ENCODE peak calls at places on chromosomes 5 and 9, in seven cellular contexts. S, U, B, T, P, A and Z are unnamed samples.

GRCh38 chr5:73363911-73364730 is 84.5 kb downstream of the FOXD1 start:
- DNase-seq in S (no peak), U (no peak), P (peak), T (no peak), B (no peak), A (no peak), Z (no peak)

GRCh38 chr9:91659529-91660294 is 236.1 kb upstream of the NFIL3 start:
- DNase-seq in T (peak), S (no peak), P (no peak), U (no peak), B (peak), A (peak), Z (peak)

GRCh38 chr9:92711146-92711545 is 41.2 kb upstream of the IPPK start:
- DNase-seq in U (no peak), P (no peak), A (no peak), T (no peak), S (no peak), B (no peak), Z (no peak)

GRCh38 chr9:18438300-18438925 is 35.5 kb upstream of the ADAMTSL1 start:
- DNase-seq in T (no peak), S (no peak), U (no peak), B (peak), P (no peak), A (peak), Z (peak)

GRCh38 chr9:880725-881124 is 39.2 kb downstream of the DMRT1 start:
- DNase-seq in A (no peak), B (no peak), U (no peak), P (no peak), S (no peak), T (no peak), Z (no peak)

GRCh38 chr9:72907421-72907820 is 45.4 kb downstream of the ALDH1A1 start:
- DNase-seq in T (no peak), P (no peak), A (no peak), B (no peak), U (no peak), S (no peak), Z (no peak)

GRCh38 chr5:56200856-56201638 is 32.1 kb downstream of the ANKRD55 start:
- DNase-seq in B (peak), A (peak), U (peak), P (peak), S (peak), T (peak), Z (peak)

GRCh38 chr5:96721351-96721970 is 59.3 kb downstream of the CAST start:
- DNase-seq in P (peak), S (no peak), T (no peak), U (no peak), A (no peak), B (no peak), Z (no peak)

GRCh38 chr9:97046228-97046627 is 7.3 kb upstream of the CTSV start:
- DNase-seq in B (no peak), A (peak), S (no peak), P (peak), U (peak), T (peak), Z (no peak)

GRCh38 chr5:177366528-177367322 is 9.0 kb downstream of the RGS14 start:
- DNase-seq in A (no peak), T (peak), P (peak), B (peak), S (no peak), U (peak), Z (peak)

GRCh38 chr5:10668697-10669096 is 92.3 kb downstream of the DAP start:
- DNase-seq in T (no peak), U (peak), S (no peak), P (peak), B (no peak), A (no peak), Z (no peak)

GRCh38 chr9:26723486-26723885 is 169.1 kb downstream of the CAAP1 start:
- DNase-seq in P (peak), S (no peak), U (peak), B (peak), T (no peak), A (no peak), Z (peak)

GRCh38 chr5:145027266-145027665 is 807.9 kb downstream of the PRELID2 start:
- DNase-seq in B (no peak), S (no peak), T (no peak), A (no peak), U (no peak), P (no peak), Z (peak)

GRCh38 chr5:125190232-125191051 is 444.0 kb upstream of the ZNF608 start:
- DNase-seq in U (no peak), S (no peak), P (peak), A (no peak), T (no peak), B (peak), Z (no peak)

GRCh38 chr5:72885824-72886223 is 69.4 kb downstream of the TNPO1 start:
- DNase-seq in A (no peak), S (no peak), B (no peak), U (no peak), T (no peak), P (no peak), Z (no peak)

GRCh38 chr5:8633706-8634105 is 764.8 kb downstream of the MTRR start:
- DNase-seq in U (no peak), P (peak), B (peak), T (no peak), S (no peak), A (no peak), Z (no peak)

GRCh38 chr9:108994695-108995094 is 18.6 kb downstream of the CTNNAL1 start:
- DNase-seq in P (peak), S (no peak), A (no peak), U (no peak), B (no peak), T (no peak), Z (no peak)

GRCh38 chr5:37722236-37723146 is 117.3 kb downstream of the GDNF start:
- DNase-seq in T (peak), A (no peak), B (no peak), P (peak), S (no peak), U (peak), Z (no peak)

GRCh38 chr9:88922091-88922490 is 69.2 kb upstream of the S1PR3 start:
- DNase-seq in B (no peak), P (no peak), U (no peak), A (no peak), T (no peak), S (peak), Z (no peak)

GRCh38 chr9:16058131-16058549 is 505.3 kb downstream of the CCDC171 start:
- DNase-seq in P (peak), A (no peak), U (no peak), T (peak), S (no peak), B (no peak), Z (no peak)

GRCh38 chr9:15277400-15278137 is 29.4 kb downstream of the TTC39B start:
- DNase-seq in P (peak), A (no peak), B (peak), T (no peak), U (peak), S (no peak), Z (peak)

GRCh38 chr5:147835386-147835798 is 3.9 kb upstream of the SPINK1 start:
- DNase-seq in U (peak), B (no peak), T (peak), P (peak), A (peak), S (no peak), Z (no peak)

GRCh38 chr9:5593904-5594303 is 35.0 kb upstream of the RIC1 start:
- DNase-seq in A (no peak), P (no peak), U (no peak), B (no peak), S (no peak), T (no peak), Z (no peak)

GRCh38 chr9:137278913-137279711 is 1.6 kb downstream of the TOR4A start:
- DNase-seq in P (no peak), T (no peak), S (no peak), B (no peak), U (no peak), A (no peak), Z (no peak)

GRCh38 chr5:109803854-109804253 is 114.1 kb downstream of the MAN2A1 start:
- DNase-seq in T (no peak), B (peak), A (no peak), U (no peak), S (no peak), P (peak), Z (no peak)

GRCh38 chr9:97487107-97487506 is 14.4 kb upstream of the TMOD1 start:
- DNase-seq in T (peak), A (no peak), B (no peak), S (no peak), P (peak), U (no peak), Z (no peak)

GRCh38 chr9:86865957-86866356 is 81.3 kb downstream of the GAS1 start:
- DNase-seq in S (no peak), T (no peak), U (no peak), A (no peak), P (no peak), B (peak), Z (no peak)

GRCh38 chr5:56656816-56657740 is 158.3 kb upstream of the MAP3K1 start:
- DNase-seq in A (no peak), B (no peak), S (no peak), T (no peak), P (peak), U (no peak), Z (no peak)

GRCh38 chr9:135098400-135099105 is 11.1 kb downstream of the OLFM1 start:
- DNase-seq in U (no peak), T (peak), S (no peak), B (peak), A (no peak), P (no peak), Z (peak)

GRCh38 chr5:105619725-105620124 is 2051.0 kb downstream of the EFNA5 start:
- DNase-seq in P (no peak), S (no peak), B (no peak), A (no peak), T (no peak), U (no peak), Z (no peak)

GRCh38 chr9:106862115-106862945 is 636 bp upstream of the ZNF462 start:
- DNase-seq in T (peak), S (no peak), P (no peak), B (peak), U (peak), A (peak), Z (peak)

GRCh38 chr5:95392593-95393182 is 1.5 kb downstream of the FAM81B start:
- DNase-seq in A (peak), U (no peak), T (peak), B (peak), S (no peak), P (peak), Z (no peak)

GRCh38 chr5:51960617-51961115 is 577.4 kb downstream of the ISL1 start:
- DNase-seq in A (peak), U (peak), S (no peak), B (peak), T (peak), P (peak), Z (no peak)

GRCh38 chr5:99054972-99055371 is 126.2 kb upstream of the CHD1 start:
- DNase-seq in T (no peak), S (no peak), A (no peak), U (no peak), B (no peak), P (no peak), Z (no peak)